ENCODE peak calls at places on chromosomes 1 and 21, in five cellular contexts. H, I, Q, S and V are unnamed samples.

GRCh38 chr1:67256291-67257172 is 51.1 kb upstream of the IL12RB2 start:
- DNase-seq in H (no peak), Q (no peak), I (peak), S (no peak), V (no peak)

GRCh38 chr1:18123467-18123992 is 15.9 kb downstream of the IGSF21 start:
- DNase-seq in Q (no peak), H (no peak), I (no peak), S (no peak), V (no peak)

GRCh38 chr1:6099787-6100765 is 54.4 kb downstream of the KCNAB2 start:
- DNase-seq in S (no peak), H (no peak), I (no peak), Q (no peak), V (peak)

GRCh38 chr1:181094402-181094801 is 5.9 kb downstream of the IER5 start:
- DNase-seq in S (no peak), Q (no peak), H (no peak), I (no peak), V (no peak)

GRCh38 chr1:1891349-1892078 is 627 bp upstream of the GNB1 start:
- DNase-seq in S (peak), I (peak), H (no peak), Q (peak), V (peak)

GRCh38 chr1:239987103-239987745 is 104.5 kb upstream of the FMN2 start:
- DNase-seq in Q (no peak), S (no peak), I (peak), H (no peak), V (peak)

GRCh38 chr1:23422313-23422877 is 2.2 kb downstream of the TCEA3 start:
- DNase-seq in S (peak), Q (no peak), H (peak), I (peak), V (peak)

GRCh38 chr1:53111073-53111556 is 31.3 kb downstream of the SLC1A7 start:
- DNase-seq in I (peak), Q (no peak), S (no peak), H (no peak), V (peak)

GRCh38 chr1:3282186-3282585 is 172.3 kb upstream of the ARHGEF16 start:
- DNase-seq in Q (no peak), I (no peak), S (no peak), H (no peak), V (no peak)

GRCh38 chr21:45373991-45374816 is 30.8 kb upstream of the COL18A1 start:
- DNase-seq in I (no peak), Q (no peak), S (no peak), H (no peak), V (peak)

GRCh38 chr1:82108843-82109242 is 308.1 kb downstream of the ADGRL2 start:
- DNase-seq in I (no peak), H (no peak), S (no peak), Q (no peak), V (no peak)

GRCh38 chr1:24702511-24703293 is 42.5 kb upstream of the CLIC4 start:
- DNase-seq in Q (no peak), I (peak), H (no peak), S (peak), V (no peak)

GRCh38 chr1:67053535-67053784 is 488 bp downstream of the SLC35D1 start:
- DNase-seq in Q (peak), H (peak), S (no peak), I (peak), V (peak)

GRCh38 chr1:209168204-209168603 is 415.3 kb upstream of the CAMK1G start:
- DNase-seq in Q (no peak), S (no peak), I (peak), H (no peak), V (peak)

GRCh38 chr1:237961710-237962109 is 71.0 kb upstream of the ZP4 start:
- DNase-seq in I (no peak), H (no peak), Q (no peak), S (no peak), V (no peak)

GRCh38 chr1:93323185-93323820 is 22.4 kb upstream of the DR1 start:
- DNase-seq in H (no peak), Q (no peak), S (no peak), I (no peak), V (no peak)

GRCh38 chr1:85444381-85444780 is 20.6 kb downstream of the DDAH1 start:
- DNase-seq in H (no peak), I (no peak), S (no peak), Q (no peak), V (no peak)

GRCh38 chr1:113887392-113887767 is at the start of gene BCL2L15:
- DNase-seq in I (no peak), Q (no peak), H (no peak), S (no peak), V (no peak)

GRCh38 chr1:170262540-170262939 is 116.8 kb downstream of the NTMT2 start:
- DNase-seq in S (no peak), I (peak), Q (no peak), H (no peak), V (no peak)

GRCh38 chr1:160361814-160362167 is 5.1 kb upstream of the NHLH1 start:
- DNase-seq in S (no peak), H (no peak), I (no peak), Q (no peak), V (no peak)

GRCh38 chr21:45078877-45079281 is 4.5 kb downstream of the ADARB1 start:
- DNase-seq in Q (no peak), I (peak), S (no peak), H (no peak), V (peak)

GRCh38 chr1:55708781-55709180 is 493.6 kb upstream of the USP24 start:
- DNase-seq in Q (no peak), I (peak), H (no peak), S (no peak), V (no peak)

GRCh38 chr1:121458291-121459048 is 273.7 kb downstream of the SRGAP2C start:
- DNase-seq in S (no peak), I (no peak), H (no peak), Q (no peak), V (no peak)

GRCh38 chr21:23455676-23456075 is 2151.6 kb downstream of the MRPL39 start:
- DNase-seq in I (no peak), S (no peak), H (no peak), Q (no peak), V (no peak)

GRCh38 chr1:230067441-230067870 is 418 bp downstream of the GALNT2 start:
- DNase-seq in S (no peak), I (peak), Q (peak), H (no peak), V (peak)

GRCh38 chr1:28775121-28775942 is 36.6 kb upstream of the OPRD1 start:
- DNase-seq in S (peak), I (peak), H (peak), Q (peak), V (peak)

GRCh38 chr1:161440312-161440894 is 64.9 kb upstream of the FCGR2A start:
- DNase-seq in S (no peak), I (peak), Q (no peak), H (peak), V (peak)

GRCh38 chr1:94096797-94097549 is 24.0 kb downstream of the ABCA4 start:
- DNase-seq in H (no peak), Q (no peak), S (no peak), I (peak), V (no peak)

GRCh38 chr21:45180289-45180599 is 105.9 kb downstream of the ADARB1 start:
- DNase-seq in Q (no peak), H (no peak), S (no peak), I (no peak), V (no peak)

GRCh38 chr1:183105449-183105848 is 80.6 kb upstream of the LAMC2 start:
- DNase-seq in H (no peak), Q (no peak), I (peak), S (no peak), V (no peak)

GRCh38 chr1:218297867-218298266 is 12.8 kb downstream of the RRP15 start:
- DNase-seq in H (no peak), Q (no peak), S (no peak), I (no peak), V (no peak)

GRCh38 chr1:81549588-81550127 is 251.1 kb upstream of the ADGRL2 start:
- DNase-seq in I (peak), S (peak), Q (no peak), H (no peak), V (peak)

GRCh38 chr1:13728104-13728503 is 28.1 kb downstream of the PRDM2 start:
- DNase-seq in S (no peak), H (no peak), Q (no peak), I (no peak), V (no peak)

GRCh38 chr1:207962716-207963428 is 51.9 kb upstream of the CD34 start:
- DNase-seq in Q (peak), S (peak), H (no peak), I (peak), V (peak)

GRCh38 chr1:198465201-198466144 is 75.0 kb downstream of the ATP6V1G3 start:
- DNase-seq in I (peak), S (peak), Q (no peak), H (no peak), V (peak)

GRCh38 chr1:155207578-155208405 is at the start of gene THBS3:
- DNase-seq in I (peak), S (peak), H (peak), Q (peak), V (peak)